ENCODE peak calls at places on chromosomes 7 and 10, in seven cellular contexts. One of them, this sample, is unnamed.

GRCh38 chr10:31823358-31823757 is 105.3 kb downstream of the ARHGAP12 start:
- DNase-seq in H1: no peak
- DNase-seq in NT2/D1: no peak
- DNase-seq in HepG2: no peak
- DNase-seq in K562: no peak
- DNase-seq in GM12878: no peak
- DNase-seq in SK-N-SH: no peak
- DNase-seq in this sample: no peak

GRCh38 chr10:125067764-125068163 is 92.6 kb downstream of the CTBP2 start:
- DNase-seq in H1: no peak
- DNase-seq in NT2/D1: no peak
- DNase-seq in HepG2: no peak
- DNase-seq in K562: no peak
- DNase-seq in GM12878: no peak
- DNase-seq in SK-N-SH: no peak
- DNase-seq in this sample: no peak

GRCh38 chr7:151137841-151138540 is 29.5 kb downstream of the GBX1 start:
- DNase-seq in H1: no peak
- DNase-seq in NT2/D1: no peak
- DNase-seq in HepG2: no peak
- DNase-seq in K562: no peak
- DNase-seq in GM12878: no peak
- DNase-seq in SK-N-SH: peak; percentile 63
- DNase-seq in this sample: no peak

GRCh38 chr10:59847326-59847725 is 59.0 kb downstream of the CCDC6 start:
- DNase-seq in H1: peak; percentile 85
- DNase-seq in NT2/D1: peak; percentile 90
- DNase-seq in HepG2: no peak
- DNase-seq in K562: no peak
- DNase-seq in GM12878: no peak
- DNase-seq in SK-N-SH: no peak
- DNase-seq in this sample: no peak

GRCh38 chr10:117250409-117250808 is 9.5 kb downstream of the SLC18A2 start:
- DNase-seq in H1: no peak
- DNase-seq in NT2/D1: no peak
- DNase-seq in HepG2: no peak
- DNase-seq in K562: no peak
- DNase-seq in GM12878: no peak
- DNase-seq in SK-N-SH: no peak
- DNase-seq in this sample: no peak

GRCh38 chr10:108360187-108360586 is 1195.7 kb upstream of the SORCS1 start:
- DNase-seq in H1: no peak
- DNase-seq in NT2/D1: no peak
- DNase-seq in HepG2: no peak
- DNase-seq in K562: no peak
- DNase-seq in GM12878: no peak
- DNase-seq in SK-N-SH: no peak
- DNase-seq in this sample: no peak

GRCh38 chr10:110357252-110357780 is 52.6 kb upstream of the SMNDC1 start:
- DNase-seq in H1: no peak
- DNase-seq in NT2/D1: no peak
- DNase-seq in HepG2: peak; percentile 30
- DNase-seq in K562: no peak
- DNase-seq in GM12878: peak; percentile 62
- DNase-seq in SK-N-SH: no peak
- DNase-seq in this sample: peak; percentile 34

GRCh38 chr10:77602913-77603528 is 34.6 kb downstream of the KCNMA1 start:
- DNase-seq in H1: no peak
- DNase-seq in NT2/D1: no peak
- DNase-seq in HepG2: no peak
- DNase-seq in K562: no peak
- DNase-seq in GM12878: no peak
- DNase-seq in SK-N-SH: no peak
- DNase-seq in this sample: no peak

GRCh38 chr10:88922041-88922440 is 30.5 kb downstream of the ACTA2 start:
- DNase-seq in H1: no peak
- DNase-seq in NT2/D1: no peak
- DNase-seq in HepG2: no peak
- DNase-seq in K562: no peak
- DNase-seq in GM12878: no peak
- DNase-seq in SK-N-SH: no peak
- DNase-seq in this sample: no peak

GRCh38 chr7:2670171-2670570 is 17.8 kb upstream of the AMZ1 start:
- DNase-seq in H1: no peak
- DNase-seq in NT2/D1: no peak
- DNase-seq in HepG2: no peak
- DNase-seq in K562: no peak
- DNase-seq in GM12878: no peak
- DNase-seq in SK-N-SH: no peak
- DNase-seq in this sample: no peak

GRCh38 chr7:91824201-91824600 is 56.3 kb downstream of the MTERF1 start:
- DNase-seq in H1: no peak
- DNase-seq in NT2/D1: no peak
- DNase-seq in HepG2: no peak
- DNase-seq in K562: no peak
- DNase-seq in GM12878: no peak
- DNase-seq in SK-N-SH: no peak
- DNase-seq in this sample: no peak

GRCh38 chr7:19772858-19773337 is 519 bp downstream of the TMEM196 start:
- DNase-seq in H1: peak; percentile 33
- DNase-seq in NT2/D1: peak; percentile 64
- DNase-seq in HepG2: no peak
- DNase-seq in K562: no peak
- DNase-seq in GM12878: no peak
- DNase-seq in SK-N-SH: peak; percentile 17
- DNase-seq in this sample: no peak

GRCh38 chr10:120541971-120542370 is 84.9 kb downstream of the PLPP4 start:
- DNase-seq in H1: no peak
- DNase-seq in NT2/D1: no peak
- DNase-seq in HepG2: no peak
- DNase-seq in K562: no peak
- DNase-seq in GM12878: no peak
- DNase-seq in SK-N-SH: no peak
- DNase-seq in this sample: no peak

GRCh38 chr10:69916133-69916532 is 114.4 kb downstream of the COL13A1 start:
- DNase-seq in H1: no peak
- DNase-seq in NT2/D1: no peak
- DNase-seq in HepG2: no peak
- DNase-seq in K562: no peak
- DNase-seq in GM12878: no peak
- DNase-seq in SK-N-SH: no peak
- DNase-seq in this sample: no peak

GRCh38 chr7:119545118-119545517 is 727.9 kb upstream of the KCND2 start:
- DNase-seq in H1: no peak
- DNase-seq in NT2/D1: no peak
- DNase-seq in HepG2: peak; percentile 17
- DNase-seq in K562: no peak
- DNase-seq in GM12878: no peak
- DNase-seq in SK-N-SH: no peak
- DNase-seq in this sample: peak; percentile 51

GRCh38 chr10:19493917-19494316 is 322.3 kb upstream of the PLXDC2 start:
- DNase-seq in H1: no peak
- DNase-seq in NT2/D1: no peak
- DNase-seq in HepG2: no peak
- DNase-seq in K562: no peak
- DNase-seq in GM12878: no peak
- DNase-seq in SK-N-SH: no peak
- DNase-seq in this sample: no peak

GRCh38 chr7:88040694-88041093 is 106.6 kb downstream of the ADAM22 start:
- DNase-seq in H1: no peak
- DNase-seq in NT2/D1: no peak
- DNase-seq in HepG2: no peak
- DNase-seq in K562: no peak
- DNase-seq in GM12878: no peak
- DNase-seq in SK-N-SH: peak; percentile 10
- DNase-seq in this sample: peak; percentile 13

GRCh38 chr10:6053303-6053702 is 8.9 kb downstream of the IL2RA start:
- DNase-seq in H1: no peak
- DNase-seq in NT2/D1: no peak
- DNase-seq in HepG2: no peak
- DNase-seq in K562: no peak
- DNase-seq in GM12878: no peak
- DNase-seq in SK-N-SH: no peak
- DNase-seq in this sample: no peak

GRCh38 chr10:116756277-116756676 is 13.9 kb upstream of the HSPA12A start:
- DNase-seq in H1: no peak
- DNase-seq in NT2/D1: no peak
- DNase-seq in HepG2: no peak
- DNase-seq in K562: no peak
- DNase-seq in GM12878: no peak
- DNase-seq in SK-N-SH: no peak
- DNase-seq in this sample: no peak

GRCh38 chr10:85666987-85667386 is 699.6 kb downstream of the GRID1 start:
- DNase-seq in H1: no peak
- DNase-seq in NT2/D1: no peak
- DNase-seq in HepG2: no peak
- DNase-seq in K562: no peak
- DNase-seq in GM12878: no peak
- DNase-seq in SK-N-SH: no peak
- DNase-seq in this sample: no peak

GRCh38 chr10:64376169-64376568 is 855.0 kb downstream of the REEP3 start:
- DNase-seq in H1: no peak
- DNase-seq in NT2/D1: no peak
- DNase-seq in HepG2: no peak
- DNase-seq in K562: no peak
- DNase-seq in GM12878: no peak
- DNase-seq in SK-N-SH: peak; percentile 9
- DNase-seq in this sample: no peak

GRCh38 chr10:19869370-19869769 is 53.1 kb downstream of the PLXDC2 start:
- DNase-seq in H1: no peak
- DNase-seq in NT2/D1: no peak
- DNase-seq in HepG2: no peak
- DNase-seq in K562: no peak
- DNase-seq in GM12878: no peak
- DNase-seq in SK-N-SH: no peak
- DNase-seq in this sample: no peak

DNA sequence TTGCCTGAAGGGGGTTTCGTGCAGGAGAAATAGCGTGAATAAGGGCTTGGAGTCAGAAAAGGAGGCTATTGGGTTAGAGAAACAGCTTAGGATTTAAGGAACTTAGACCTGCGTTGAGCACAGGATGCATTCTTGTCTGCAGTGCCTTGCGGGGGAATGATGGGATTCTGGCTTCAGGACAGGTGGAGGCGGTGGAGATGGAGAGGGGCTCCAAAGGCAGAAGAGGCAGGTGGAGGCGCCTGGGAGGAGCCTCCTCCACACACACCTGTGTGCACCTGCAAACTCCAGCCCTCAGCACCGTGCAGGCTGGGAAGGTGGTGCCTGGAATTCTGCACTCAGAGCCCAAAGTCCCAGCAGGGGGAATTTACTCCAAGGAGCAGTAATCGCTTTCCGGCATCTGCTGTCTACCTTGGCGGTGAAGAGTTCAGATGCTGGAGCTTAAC is 1.8 kb downstream of the CLIP2 start:
- DNase-seq in H1: no peak
- DNase-seq in NT2/D1: no peak
- DNase-seq in HepG2: no peak
- DNase-seq in K562: no peak
- DNase-seq in GM12878: no peak
- DNase-seq in SK-N-SH: no peak
- DNase-seq in this sample: no peak
- TF ChIP-seq YY1 in H1: no peak
- TF ChIP-seq YY1 in NT2/D1: no peak
- TF ChIP-seq YY1 in HepG2: no peak
- TF ChIP-seq YY1 in K562: no peak
- TF ChIP-seq YY1 in GM12878: no peak
- TF ChIP-seq YY1 in SK-N-SH: no peak
- TF ChIP-seq YY1 in this sample: no peak

GRCh38 chr7:33550363-33550762 is 355.0 kb upstream of the BMPER start:
- DNase-seq in H1: no peak
- DNase-seq in NT2/D1: no peak
- DNase-seq in HepG2: no peak
- DNase-seq in K562: no peak
- DNase-seq in GM12878: no peak
- DNase-seq in SK-N-SH: no peak
- DNase-seq in this sample: no peak
- TF ChIP-seq YY1 in H1: no peak
- TF ChIP-seq YY1 in NT2/D1: no peak
- TF ChIP-seq YY1 in HepG2: no peak
- TF ChIP-seq YY1 in K562: no peak
- TF ChIP-seq YY1 in GM12878: no peak
- TF ChIP-seq YY1 in SK-N-SH: no peak
- TF ChIP-seq YY1 in this sample: no peak

DNA sequence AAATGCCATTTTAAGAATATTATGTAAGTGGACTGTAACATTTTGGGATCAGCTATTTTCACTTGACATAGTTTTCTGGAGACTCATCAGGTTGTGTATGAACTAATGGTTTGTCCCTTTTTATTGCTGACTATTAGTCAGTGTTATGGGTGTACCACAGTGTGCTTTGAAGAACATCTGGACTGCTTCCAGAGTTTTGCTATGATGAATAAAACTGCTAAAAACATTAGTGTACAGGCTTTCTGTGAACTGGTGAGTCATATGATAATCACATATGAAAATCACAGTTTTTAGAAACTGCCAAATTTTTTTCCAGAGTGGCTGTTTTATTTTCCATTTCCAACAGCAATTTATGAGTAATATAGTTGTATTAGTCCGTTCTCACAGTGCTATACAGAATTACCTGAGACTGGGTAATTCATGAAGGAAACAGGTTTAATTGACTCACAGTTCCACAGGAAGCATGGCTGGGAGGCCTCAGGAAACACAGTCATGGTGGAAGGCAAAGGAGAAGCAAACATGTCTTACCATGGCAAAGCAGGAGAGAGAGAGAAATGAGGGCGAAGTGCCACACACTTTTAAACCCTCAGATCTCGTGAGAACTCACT is 281.2 kb upstream of the VSTM2A start:
- DNase-seq in H1: no peak
- DNase-seq in NT2/D1: no peak
- DNase-seq in HepG2: no peak
- DNase-seq in K562: no peak
- DNase-seq in GM12878: no peak
- DNase-seq in SK-N-SH: no peak
- DNase-seq in this sample: no peak
- TF ChIP-seq YY1 in H1: no peak
- TF ChIP-seq YY1 in NT2/D1: no peak
- TF ChIP-seq YY1 in HepG2: no peak
- TF ChIP-seq YY1 in K562: no peak
- TF ChIP-seq YY1 in GM12878: no peak
- TF ChIP-seq YY1 in SK-N-SH: no peak
- TF ChIP-seq YY1 in this sample: no peak

DNA sequence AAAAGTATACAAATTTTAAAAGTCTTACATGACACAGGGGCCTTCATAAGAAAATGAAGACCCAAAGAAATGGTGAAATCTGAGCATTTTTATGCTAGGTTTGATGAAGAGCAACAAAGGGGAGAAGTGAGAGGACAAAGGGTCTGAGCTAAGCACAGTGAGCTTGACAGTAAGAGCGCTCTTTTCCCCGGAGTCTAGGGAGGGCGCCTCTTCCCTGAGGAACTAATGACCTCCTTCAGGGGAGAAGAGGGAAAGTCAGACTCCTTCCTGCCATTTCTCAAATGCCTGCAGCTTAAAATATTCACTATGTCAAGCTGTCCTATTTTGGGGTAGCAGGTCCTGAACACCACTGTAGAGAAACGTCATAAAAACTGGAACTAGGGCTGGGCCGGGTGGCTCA is 18.1 kb upstream of the PAXIP1 start:
- DNase-seq in H1: no peak
- DNase-seq in NT2/D1: peak; percentile 40
- DNase-seq in HepG2: no peak
- DNase-seq in K562: no peak
- DNase-seq in GM12878: no peak
- DNase-seq in SK-N-SH: no peak
- DNase-seq in this sample: no peak
- TF ChIP-seq YY1 in H1: no peak
- TF ChIP-seq YY1 in NT2/D1: no peak
- TF ChIP-seq YY1 in HepG2: no peak
- TF ChIP-seq YY1 in K562: no peak
- TF ChIP-seq YY1 in GM12878: no peak
- TF ChIP-seq YY1 in SK-N-SH: no peak
- TF ChIP-seq YY1 in this sample: no peak

GRCh38 chr7:6496842-6497636 is 49.3 kb upstream of the DAGLB start:
- DNase-seq in H1: no peak
- DNase-seq in NT2/D1: no peak
- DNase-seq in HepG2: no peak
- DNase-seq in K562: no peak
- DNase-seq in GM12878: no peak
- DNase-seq in SK-N-SH: peak; percentile 33
- DNase-seq in this sample: no peak
- TF ChIP-seq YY1 in H1: no peak
- TF ChIP-seq YY1 in NT2/D1: no peak
- TF ChIP-seq YY1 in HepG2: no peak
- TF ChIP-seq YY1 in K562: no peak
- TF ChIP-seq YY1 in GM12878: no peak
- TF ChIP-seq YY1 in SK-N-SH: no peak
- TF ChIP-seq YY1 in this sample: no peak